ENCODE peak calls at places on chromosomes 7 and 10, in ten cellular contexts. One of them, this sample, is unnamed.

GRCh38 chr10:82813856-82814255 is 938.9 kb downstream of the NRG3 start:
- DNase-seq in GM13977: no peak
- DNase-seq in glutamatergic neuron: no peak
- DNase-seq in AG04450: no peak
- DNase-seq in fibroblast of mammary gland: peak
- DNase-seq in lower leg skin: no peak
- DNase-seq in lower lobe of right lung: no peak
- DNase-seq in heart right ventricle: no peak
- DNase-seq in IMR-90: no peak
- DNase-seq in dorsolateral prefrontal cortex: no peak
- DNase-seq in this sample: no peak

GRCh38 chr10:12388671-12389070 is 39.3 kb downstream of the CAMK1D start:
- DNase-seq in lower lobe of right lung: no peak
- DNase-seq in heart right ventricle: no peak
- DNase-seq in AG04450: no peak
- DNase-seq in dorsolateral prefrontal cortex: no peak
- DNase-seq in lower leg skin: no peak
- DNase-seq in glutamatergic neuron: no peak
- DNase-seq in fibroblast of mammary gland: no peak
- DNase-seq in GM13977: no peak
- DNase-seq in IMR-90: no peak
- DNase-seq in this sample: no peak

GRCh38 chr10:102003541-102003940 is 52.4 kb downstream of the ARMH3 start:
- DNase-seq in dorsolateral prefrontal cortex: no peak
- DNase-seq in glutamatergic neuron: no peak
- DNase-seq in IMR-90: peak
- DNase-seq in heart right ventricle: no peak
- DNase-seq in lower leg skin: no peak
- DNase-seq in fibroblast of mammary gland: peak
- DNase-seq in AG04450: no peak
- DNase-seq in GM13977: no peak
- DNase-seq in lower lobe of right lung: no peak
- DNase-seq in this sample: no peak

GRCh38 chr7:99642099-99642498 is 25.4 kb downstream of the ZSCAN25 start:
- DNase-seq in IMR-90: peak
- DNase-seq in GM13977: no peak
- DNase-seq in lower lobe of right lung: no peak
- DNase-seq in fibroblast of mammary gland: peak
- DNase-seq in dorsolateral prefrontal cortex: no peak
- DNase-seq in AG04450: no peak
- DNase-seq in heart right ventricle: no peak
- DNase-seq in lower leg skin: no peak
- DNase-seq in glutamatergic neuron: no peak
- DNase-seq in this sample: no peak

GRCh38 chr10:7473474-7473873 is 62.6 kb upstream of the SFMBT2 start:
- DNase-seq in lower leg skin: no peak
- DNase-seq in fibroblast of mammary gland: no peak
- DNase-seq in glutamatergic neuron: no peak
- DNase-seq in dorsolateral prefrontal cortex: no peak
- DNase-seq in AG04450: no peak
- DNase-seq in heart right ventricle: no peak
- DNase-seq in lower lobe of right lung: no peak
- DNase-seq in GM13977: no peak
- DNase-seq in IMR-90: no peak
- DNase-seq in this sample: no peak

GRCh38 chr10:1559731-1560130 is 177.6 kb downstream of the ADARB2 start:
- DNase-seq in GM13977: no peak
- DNase-seq in dorsolateral prefrontal cortex: peak
- DNase-seq in lower leg skin: no peak
- DNase-seq in heart right ventricle: no peak
- DNase-seq in lower lobe of right lung: no peak
- DNase-seq in fibroblast of mammary gland: no peak
- DNase-seq in IMR-90: no peak
- DNase-seq in AG04450: no peak
- DNase-seq in glutamatergic neuron: peak
- DNase-seq in this sample: no peak

GRCh38 chr10:51156913-51157312 is 82.6 kb downstream of the PRKG1 start:
- DNase-seq in AG04450: no peak
- DNase-seq in glutamatergic neuron: no peak
- DNase-seq in lower leg skin: no peak
- DNase-seq in heart right ventricle: no peak
- DNase-seq in IMR-90: peak
- DNase-seq in lower lobe of right lung: no peak
- DNase-seq in dorsolateral prefrontal cortex: no peak
- DNase-seq in GM13977: no peak
- DNase-seq in fibroblast of mammary gland: peak
- DNase-seq in this sample: no peak

GRCh38 chr7:128833939-128834310 is 3.7 kb downstream of the FLNC start:
- DNase-seq in AG04450: no peak
- DNase-seq in glutamatergic neuron: no peak
- DNase-seq in lower leg skin: no peak
- DNase-seq in fibroblast of mammary gland: peak
- DNase-seq in GM13977: no peak
- DNase-seq in heart right ventricle: no peak
- DNase-seq in IMR-90: no peak
- DNase-seq in lower lobe of right lung: no peak
- DNase-seq in dorsolateral prefrontal cortex: no peak
- DNase-seq in this sample: no peak

GRCh38 chr7:153396475-153396874 is 636.9 kb downstream of the ACTR3B start:
- DNase-seq in lower lobe of right lung: no peak
- DNase-seq in dorsolateral prefrontal cortex: no peak
- DNase-seq in heart right ventricle: no peak
- DNase-seq in AG04450: no peak
- DNase-seq in GM13977: no peak
- DNase-seq in IMR-90: no peak
- DNase-seq in lower leg skin: no peak
- DNase-seq in fibroblast of mammary gland: no peak
- DNase-seq in glutamatergic neuron: no peak
- DNase-seq in this sample: no peak

GRCh38 chr10:19815478-19816419 is 483 bp upstream of the PLXDC2 start:
- DNase-seq in glutamatergic neuron: peak
- DNase-seq in heart right ventricle: peak
- DNase-seq in fibroblast of mammary gland: peak
- DNase-seq in IMR-90: peak
- DNase-seq in AG04450: peak
- DNase-seq in dorsolateral prefrontal cortex: peak
- DNase-seq in GM13977: no peak
- DNase-seq in lower lobe of right lung: peak
- DNase-seq in lower leg skin: peak
- DNase-seq in this sample: peak
- TF ChIP-seq CTCF in glutamatergic neuron: no peak
- TF ChIP-seq CTCF in heart right ventricle: no peak
- TF ChIP-seq CTCF in fibroblast of mammary gland: no peak
- TF ChIP-seq CTCF in IMR-90: no peak
- TF ChIP-seq CTCF in AG04450: no peak
- TF ChIP-seq CTCF in dorsolateral prefrontal cortex: no peak
- TF ChIP-seq CTCF in GM13977: no peak
- TF ChIP-seq CTCF in lower lobe of right lung: no peak
- TF ChIP-seq CTCF in lower leg skin: no peak
- TF ChIP-seq CTCF in this sample: no peak

GRCh38 chr7:103297837-103298179 is 573 bp downstream of the PMPCB start:
- DNase-seq in lower lobe of right lung: no peak
- DNase-seq in glutamatergic neuron: no peak
- DNase-seq in fibroblast of mammary gland: no peak
- DNase-seq in GM13977: no peak
- DNase-seq in IMR-90: no peak
- DNase-seq in dorsolateral prefrontal cortex: no peak
- DNase-seq in AG04450: no peak
- DNase-seq in lower leg skin: no peak
- DNase-seq in heart right ventricle: no peak
- DNase-seq in this sample: no peak

GRCh38 chr7:103296901-103297836 is at the start of gene PMPCB:
- DNase-seq in AG04450: peak
- DNase-seq in heart right ventricle: peak
- DNase-seq in lower leg skin: peak
- DNase-seq in fibroblast of mammary gland: peak
- DNase-seq in lower lobe of right lung: peak
- DNase-seq in dorsolateral prefrontal cortex: peak
- DNase-seq in IMR-90: peak
- DNase-seq in GM13977: peak
- DNase-seq in glutamatergic neuron: peak
- DNase-seq in this sample: peak

GRCh38 chr7:103293526-103293925 is 3.7 kb upstream of the PMPCB start:
- DNase-seq in AG04450: no peak
- DNase-seq in heart right ventricle: no peak
- DNase-seq in lower lobe of right lung: no peak
- DNase-seq in IMR-90: no peak
- DNase-seq in GM13977: no peak
- DNase-seq in lower leg skin: no peak
- DNase-seq in dorsolateral prefrontal cortex: no peak
- DNase-seq in glutamatergic neuron: no peak
- DNase-seq in fibroblast of mammary gland: no peak
- DNase-seq in this sample: no peak
- TF ChIP-seq CTCF in AG04450: no peak
- TF ChIP-seq CTCF in heart right ventricle: no peak
- TF ChIP-seq CTCF in lower lobe of right lung: no peak
- TF ChIP-seq CTCF in IMR-90: no peak
- TF ChIP-seq CTCF in GM13977: no peak
- TF ChIP-seq CTCF in lower leg skin: no peak
- TF ChIP-seq CTCF in dorsolateral prefrontal cortex: no peak
- TF ChIP-seq CTCF in glutamatergic neuron: no peak
- TF ChIP-seq CTCF in fibroblast of mammary gland: no peak
- TF ChIP-seq CTCF in this sample: no peak

GRCh38 chr10:58299580-58299979 is 30.6 kb downstream of the CISD1 start:
- DNase-seq in heart right ventricle: no peak
- DNase-seq in glutamatergic neuron: peak
- DNase-seq in GM13977: peak
- DNase-seq in fibroblast of mammary gland: peak
- DNase-seq in lower leg skin: peak
- DNase-seq in dorsolateral prefrontal cortex: no peak
- DNase-seq in lower lobe of right lung: no peak
- DNase-seq in IMR-90: peak
- DNase-seq in AG04450: no peak
- DNase-seq in this sample: peak
- TF ChIP-seq CTCF in heart right ventricle: peak
- TF ChIP-seq CTCF in glutamatergic neuron: peak
- TF ChIP-seq CTCF in GM13977: peak
- TF ChIP-seq CTCF in fibroblast of mammary gland: peak
- TF ChIP-seq CTCF in lower leg skin: no peak
- TF ChIP-seq CTCF in dorsolateral prefrontal cortex: peak
- TF ChIP-seq CTCF in lower lobe of right lung: peak
- TF ChIP-seq CTCF in IMR-90: peak
- TF ChIP-seq CTCF in AG04450: peak
- TF ChIP-seq CTCF in this sample: peak

GRCh38 chr7:54788664-54789063 is 29.7 kb upstream of the SEC61G start:
- DNase-seq in IMR-90: peak
- DNase-seq in fibroblast of mammary gland: peak
- DNase-seq in AG04450: peak
- DNase-seq in GM13977: peak
- DNase-seq in glutamatergic neuron: no peak
- DNase-seq in lower leg skin: no peak
- DNase-seq in dorsolateral prefrontal cortex: no peak
- DNase-seq in heart right ventricle: no peak
- DNase-seq in lower lobe of right lung: no peak
- DNase-seq in this sample: peak
- TF ChIP-seq CTCF in IMR-90: peak
- TF ChIP-seq CTCF in fibroblast of mammary gland: peak
- TF ChIP-seq CTCF in AG04450: peak
- TF ChIP-seq CTCF in GM13977: peak
- TF ChIP-seq CTCF in glutamatergic neuron: no peak
- TF ChIP-seq CTCF in lower leg skin: peak
- TF ChIP-seq CTCF in dorsolateral prefrontal cortex: peak
- TF ChIP-seq CTCF in heart right ventricle: peak
- TF ChIP-seq CTCF in lower lobe of right lung: peak
- TF ChIP-seq CTCF in this sample: no peak

GRCh38 chr7:123718773-123719480 is 29.9 kb downstream of the WASL start:
- DNase-seq in GM13977: no peak
- DNase-seq in lower leg skin: no peak
- DNase-seq in IMR-90: no peak
- DNase-seq in dorsolateral prefrontal cortex: no peak
- DNase-seq in heart right ventricle: no peak
- DNase-seq in fibroblast of mammary gland: peak
- DNase-seq in glutamatergic neuron: no peak
- DNase-seq in lower lobe of right lung: no peak
- DNase-seq in AG04450: no peak
- DNase-seq in this sample: no peak

GRCh38 chr7:123715198-123715597 is 33.6 kb downstream of the WASL start:
- DNase-seq in lower leg skin: no peak
- DNase-seq in GM13977: no peak
- DNase-seq in lower lobe of right lung: no peak
- DNase-seq in glutamatergic neuron: no peak
- DNase-seq in fibroblast of mammary gland: no peak
- DNase-seq in dorsolateral prefrontal cortex: no peak
- DNase-seq in heart right ventricle: no peak
- DNase-seq in AG04450: no peak
- DNase-seq in IMR-90: peak
- DNase-seq in this sample: no peak

GRCh38 chr7:123717689-123718088 is 31.1 kb downstream of the WASL start:
- DNase-seq in glutamatergic neuron: no peak
- DNase-seq in AG04450: no peak
- DNase-seq in fibroblast of mammary gland: no peak
- DNase-seq in lower lobe of right lung: no peak
- DNase-seq in IMR-90: no peak
- DNase-seq in heart right ventricle: no peak
- DNase-seq in GM13977: no peak
- DNase-seq in dorsolateral prefrontal cortex: no peak
- DNase-seq in lower leg skin: no peak
- DNase-seq in this sample: no peak

GRCh38 chr7:123715793-123716192 is 33.0 kb downstream of the WASL start:
- DNase-seq in lower lobe of right lung: no peak
- DNase-seq in fibroblast of mammary gland: no peak
- DNase-seq in IMR-90: no peak
- DNase-seq in lower leg skin: no peak
- DNase-seq in glutamatergic neuron: no peak
- DNase-seq in AG04450: no peak
- DNase-seq in dorsolateral prefrontal cortex: no peak
- DNase-seq in heart right ventricle: no peak
- DNase-seq in GM13977: no peak
- DNase-seq in this sample: no peak

GRCh38 chr7:123716877-123717276 is 31.9 kb downstream of the WASL start:
- DNase-seq in fibroblast of mammary gland: no peak
- DNase-seq in IMR-90: no peak
- DNase-seq in lower lobe of right lung: no peak
- DNase-seq in lower leg skin: no peak
- DNase-seq in glutamatergic neuron: no peak
- DNase-seq in dorsolateral prefrontal cortex: no peak
- DNase-seq in heart right ventricle: no peak
- DNase-seq in AG04450: no peak
- DNase-seq in GM13977: no peak
- DNase-seq in this sample: no peak
- TF ChIP-seq CTCF in fibroblast of mammary gland: no peak
- TF ChIP-seq CTCF in IMR-90: no peak
- TF ChIP-seq CTCF in lower lobe of right lung: no peak
- TF ChIP-seq CTCF in lower leg skin: no peak
- TF ChIP-seq CTCF in glutamatergic neuron: no peak
- TF ChIP-seq CTCF in dorsolateral prefrontal cortex: no peak
- TF ChIP-seq CTCF in heart right ventricle: no peak
- TF ChIP-seq CTCF in AG04450: no peak
- TF ChIP-seq CTCF in GM13977: no peak
- TF ChIP-seq CTCF in this sample: no peak

DNA sequence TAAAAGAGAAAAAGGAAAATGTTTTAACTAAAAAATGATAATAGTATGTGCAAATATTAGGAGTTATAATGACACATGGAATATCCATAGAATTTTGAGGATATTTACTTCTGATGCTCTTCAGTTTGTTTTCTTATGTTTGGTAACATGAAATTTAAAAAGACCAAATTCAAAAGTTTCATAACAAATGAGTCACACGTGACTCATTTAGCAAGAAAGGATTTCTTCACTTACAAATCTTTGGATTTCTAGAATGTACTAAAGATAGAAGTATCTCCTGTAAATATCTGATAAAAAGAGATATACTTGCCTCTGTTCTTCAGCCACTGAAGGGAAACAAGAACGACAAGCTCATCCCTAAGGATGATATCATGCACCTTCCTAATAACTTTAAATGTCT is 774.5 kb upstream of the LRRTM3 start:
- DNase-seq in glutamatergic neuron: no peak
- DNase-seq in fibroblast of mammary gland: peak
- DNase-seq in dorsolateral prefrontal cortex: no peak
- DNase-seq in IMR-90: no peak
- DNase-seq in GM13977: no peak
- DNase-seq in lower lobe of right lung: no peak
- DNase-seq in AG04450: no peak
- DNase-seq in lower leg skin: no peak
- DNase-seq in heart right ventricle: no peak
- DNase-seq in this sample: no peak
- TF ChIP-seq CTCF in glutamatergic neuron: no peak
- TF ChIP-seq CTCF in fibroblast of mammary gland: no peak
- TF ChIP-seq CTCF in dorsolateral prefrontal cortex: no peak
- TF ChIP-seq CTCF in IMR-90: no peak
- TF ChIP-seq CTCF in GM13977: no peak
- TF ChIP-seq CTCF in lower lobe of right lung: no peak
- TF ChIP-seq CTCF in AG04450: no peak
- TF ChIP-seq CTCF in lower leg skin: no peak
- TF ChIP-seq CTCF in heart right ventricle: no peak
- TF ChIP-seq CTCF in this sample: no peak

This sample was measured in GM20000.